ENCODE peak calls at places on chromosomes 3 and 15, in six cellular contexts. M is heart left ventricle, S is tibial nerve, R is PC-9, D is body of pancreas, E is lower lobe of right lung. O is an unnamed sample.
A peak's percentile ranks its signal among the peaks of the same experiment; 100 is the strongest.

GRCh38 chr3:16286672-16287604 is 21.9 kb downstream of the OXNAD1 start:
- DNase-seq in D (no peak), M (no peak), S (no peak), R (no peak), E (no peak), O (no peak)

GRCh38 chr3:159163656-159164055 is 361.8 kb downstream of the MFSD1 start:
- DNase-seq in R (no peak), D (no peak), E (no peak), M (no peak), S (no peak), O (no peak)

GRCh38 chr3:152193673-152194267 is 75.0 kb upstream of the MBNL1 start:
- DNase-seq in D (no peak), E (peak; percentile 46), S (no peak), M (no peak), R (no peak), O (no peak)

GRCh38 chr3:48338635-48339034 is 5.2 kb upstream of the SPINK8 start:
- DNase-seq in S (no peak), M (no peak), R (no peak), D (peak; percentile 17), E (no peak), O (no peak)

GRCh38 chr15:71532994-71533393 is 277.4 kb upstream of the NR2E3 start:
- DNase-seq in M (no peak), R (peak; percentile 37), S (no peak), E (no peak), D (no peak), O (peak; percentile 40)

GRCh38 chr3:179323197-179323901 is 518 bp downstream of the ZNF639 start:
- DNase-seq in S (peak; percentile 64), R (peak; percentile 68), M (peak; percentile 77), E (peak; percentile 79), D (peak; percentile 59), O (no peak)

GRCh38 chr3:97721446-97721845 is 43.1 kb upstream of the ARL6 start:
- DNase-seq in M (no peak), S (no peak), D (no peak), E (no peak), R (no peak), O (no peak)

GRCh38 chr15:40941528-40942336 is 11.5 kb upstream of the CHAC1 start:
- DNase-seq in S (peak; percentile 36), R (peak; percentile 82), E (peak; percentile 89), D (peak; percentile 80), M (peak; percentile 86), O (no peak)

GRCh38 chr3:135374571-135374970 is 579.5 kb downstream of the EPHB1 start:
- DNase-seq in R (no peak), M (no peak), D (no peak), E (no peak), S (no peak), O (no peak)

GRCh38 chr15:49964071-49964470 is 155.0 kb downstream of the ATP8B4 start:
- DNase-seq in S (no peak), R (no peak), M (no peak), D (no peak), E (no peak), O (no peak)

GRCh38 chr3:63481627-63482026 is 170.8 kb upstream of the SNTN start:
- DNase-seq in S (no peak), R (no peak), E (no peak), D (no peak), M (no peak), O (no peak)

GRCh38 chr3:98589331-98589870 is 4.0 kb downstream of the CPOX start:
- DNase-seq in S (no peak), R (no peak), M (no peak), E (no peak), D (no peak), O (no peak)

DNA sequence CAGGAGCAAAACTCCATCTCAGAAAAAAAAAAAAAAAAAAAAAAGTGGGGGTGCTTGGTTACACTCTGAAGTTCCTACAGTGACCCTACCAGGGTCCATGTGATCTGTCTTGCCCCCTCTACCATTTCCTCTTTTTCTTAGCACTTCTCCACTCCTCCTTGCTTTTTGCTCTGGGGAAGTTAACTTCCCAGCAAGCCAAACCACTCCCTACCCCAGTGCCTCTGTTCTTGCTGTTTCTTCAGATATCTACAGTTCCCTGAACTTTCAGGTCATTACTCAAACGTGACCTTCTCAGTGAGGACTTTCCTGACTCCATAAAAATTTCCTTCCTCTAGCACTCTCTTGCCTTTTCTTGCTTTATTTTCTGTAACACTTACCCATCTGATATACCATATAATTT is 61.1 kb upstream of the GCNT3 start:
- DNase-seq in M (no peak), D (no peak), E (no peak), S (no peak), R (no peak), O (no peak)
- H3K36me3 ChIP-seq in M (no peaks in the 10 kb centered on the region), D (no peaks in the 10 kb centered on the region), E (no peaks in the 10 kb centered on the region), S (no peaks in the 10 kb centered on the region), R (no peaks in the 10 kb centered on the region), O (no peaks in the 10 kb centered on the region)

GRCh38 chr15:22868495-22868894 is 30.0 kb downstream of the NIPA2 start:
- DNase-seq in R (no peak), S (no peak), M (no peak), E (no peak), D (no peak), O (no peak)

GRCh38 chr15:22868928-22869327 is 30.5 kb downstream of the NIPA2 start:
- DNase-seq in E (no peak), D (no peak), R (no peak), S (no peak), M (no peak), O (no peak)

GRCh38 chr15:22869856-22870255 is 31.4 kb downstream of the NIPA2 start:
- DNase-seq in R (no peak), D (no peak), S (no peak), E (no peak), M (no peak), O (no peak)

GRCh38 chr15:22866066-22866465 is 27.6 kb downstream of the NIPA2 start:
- DNase-seq in M (no peak), D (no peak), E (no peak), R (no peak), S (no peak), O (no peak)

DNA sequence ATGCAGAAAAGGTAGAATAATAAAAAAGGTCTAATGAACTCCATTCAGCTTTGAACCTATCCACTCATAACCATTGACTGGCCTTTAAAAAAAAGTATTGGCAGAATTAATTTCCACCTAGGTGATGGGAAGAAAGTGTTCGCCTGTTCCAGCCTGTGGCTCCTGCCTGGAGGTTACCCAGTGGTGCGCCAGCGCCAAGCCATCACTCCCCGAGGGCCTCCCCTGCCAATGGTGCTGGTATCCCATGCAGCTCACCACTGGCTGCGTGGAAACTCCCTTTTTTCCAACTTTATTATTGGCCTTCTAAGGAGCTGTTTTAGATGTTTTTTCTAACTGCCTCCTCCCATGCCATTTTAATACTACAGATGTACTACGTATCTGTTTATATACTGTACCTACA is 29.4 kb downstream of the NIPA2 start:
- DNase-seq in E (no peak), M (no peak), R (no peak), D (no peak), S (no peak), O (no peak)
- H3K36me3 ChIP-seq in E (peaks cover 97% of the 10 kb centered on the region), M (peaks cover 27% of the 10 kb centered on the region), R (peaks cover 7% of the 10 kb centered on the region), D (no peaks in the 10 kb centered on the region), S (peaks cover 99% of the 10 kb centered on the region), O (peaks cover 52% of the 10 kb centered on the region)

GRCh38 chr3:157152930-157153329 is 7.0 kb downstream of the CCNL1 start:
- DNase-seq in D (no peak), S (no peak), M (no peak), R (no peak), E (no peak), O (no peak)
- H3K36me3 ChIP-seq in D (peaks cover 24% of the 10 kb centered on the region), S (peaks cover 86% of the 10 kb centered on the region), M (peaks cover 63% of the 10 kb centered on the region), R (peaks cover 99% of the 10 kb centered on the region), E (peaks cover 100% of the 10 kb centered on the region), O (peaks cover 31% of the 10 kb centered on the region)

DNA sequence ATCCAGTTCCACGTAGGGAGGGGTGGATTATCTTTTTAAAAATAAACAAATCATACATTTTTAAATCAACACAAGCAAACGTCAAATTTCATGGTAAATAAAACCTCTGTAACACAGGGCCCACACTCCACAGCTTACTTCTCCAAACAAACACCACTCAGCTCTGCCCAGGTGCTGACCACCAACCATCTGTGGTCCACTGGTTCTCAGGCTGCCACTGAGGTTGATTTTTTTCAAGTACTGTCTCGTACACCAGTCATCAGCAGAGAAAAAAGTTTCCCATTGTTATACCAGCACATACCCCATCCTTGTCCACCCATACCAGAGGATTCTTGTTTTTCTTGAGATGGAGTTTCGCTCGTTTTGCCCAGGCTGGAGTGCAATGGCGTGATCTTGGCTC is 32.4 kb downstream of the CHSY1 start:
- DNase-seq in S (no peak), D (no peak), E (no peak), M (no peak), R (no peak), O (no peak)
- H3K36me3 ChIP-seq in S (peaks cover 11% of the 10 kb centered on the region), D (no peaks in the 10 kb centered on the region), E (no peaks in the 10 kb centered on the region), M (no peaks in the 10 kb centered on the region), R (no peaks in the 10 kb centered on the region), O (peaks cover 2% of the 10 kb centered on the region)

GRCh38 chr3:121794264-121794983 is 40.4 kb downstream of the IQCB1 start:
- DNase-seq in E (no peak), S (no peak), R (no peak), D (no peak), M (no peak), O (no peak)

GRCh38 chr3:121796970-121797369 is 37.9 kb downstream of the IQCB1 start:
- DNase-seq in D (no peak), S (no peak), E (no peak), M (no peak), R (no peak), O (no peak)

GRCh38 chr3:121793078-121793477 is 41.8 kb downstream of the IQCB1 start:
- DNase-seq in S (no peak), M (no peak), E (no peak), D (no peak), R (no peak), O (no peak)
- H3K36me3 ChIP-seq in S (peaks cover 39% of the 10 kb centered on the region), M (peaks cover 7% of the 10 kb centered on the region), E (peaks cover 34% of the 10 kb centered on the region), D (no peaks in the 10 kb centered on the region), R (peaks cover 13% of the 10 kb centered on the region), O (peaks cover 4% of the 10 kb centered on the region)

GRCh38 chr15:77466521-77466920 is 45.8 kb downstream of the HMG20A start:
- DNase-seq in R (no peak), E (no peak), D (no peak), S (no peak), M (no peak), O (no peak)
- H3K36me3 ChIP-seq in R (peaks cover 16% of the 10 kb centered on the region), E (peaks cover 81% of the 10 kb centered on the region), D (no peaks in the 10 kb centered on the region), S (peaks cover 53% of the 10 kb centered on the region), M (no peaks in the 10 kb centered on the region), O (peaks cover 12% of the 10 kb centered on the region)

GRCh38 chr3:14946749-14947104 is 656 bp upstream of the NR2C2 start:
- DNase-seq in M (no peak), D (no peak), E (no peak), S (no peak), R (no peak), O (no peak)
- H3K36me3 ChIP-seq in M (no peaks in the 10 kb centered on the region), D (no peaks in the 10 kb centered on the region), E (peaks cover 37% of the 10 kb centered on the region), S (peaks cover 35% of the 10 kb centered on the region), R (peaks cover 15% of the 10 kb centered on the region), O (peaks cover 14% of the 10 kb centered on the region)